ENCODE peak calls at places on chromosomes 7 and 10, in five cellular contexts. One of them, this sample, is unnamed.

GRCh38 chr10:31867646-31868045 is 61.0 kb downstream of the ARHGAP12 start:
- DNase-seq in T follicular helper cell: no peak
- DNase-seq in amniotic epithelial cell: peak
- DNase-seq in NCI-H748 treated with DMSO at 0.1 percent for 48 hours: no peak
- DNase-seq in nephron progenitor cell: no peak
- DNase-seq in this sample: no peak

GRCh38 chr10:94361161-94361794 is 1.5 kb downstream of the NOC3L start:
- DNase-seq in NCI-H748 treated with DMSO at 0.1 percent for 48 hours: no peak
- DNase-seq in nephron progenitor cell: no peak
- DNase-seq in T follicular helper cell: peak
- DNase-seq in amniotic epithelial cell: peak
- DNase-seq in this sample: no peak

GRCh38 chr7:132435016-132435990 is 141.0 kb downstream of the PLXNA4 start:
- DNase-seq in nephron progenitor cell: no peak
- DNase-seq in T follicular helper cell: no peak
- DNase-seq in amniotic epithelial cell: no peak
- DNase-seq in NCI-H748 treated with DMSO at 0.1 percent for 48 hours: no peak
- DNase-seq in this sample: no peak

GRCh38 chr10:26274391-26274790 is 57.8 kb downstream of the GAD2 start:
- DNase-seq in T follicular helper cell: no peak
- DNase-seq in amniotic epithelial cell: no peak
- DNase-seq in nephron progenitor cell: no peak
- DNase-seq in NCI-H748 treated with DMSO at 0.1 percent for 48 hours: no peak
- DNase-seq in this sample: no peak

GRCh38 chr10:52755297-52756062 is 17.1 kb downstream of the MBL2 start:
- DNase-seq in amniotic epithelial cell: peak
- DNase-seq in nephron progenitor cell: no peak
- DNase-seq in NCI-H748 treated with DMSO at 0.1 percent for 48 hours: no peak
- DNase-seq in T follicular helper cell: no peak
- DNase-seq in this sample: no peak

GRCh38 chr7:77349141-77349540 is 67.0 kb downstream of the GSAP start:
- DNase-seq in T follicular helper cell: no peak
- DNase-seq in NCI-H748 treated with DMSO at 0.1 percent for 48 hours: no peak
- DNase-seq in amniotic epithelial cell: no peak
- DNase-seq in nephron progenitor cell: no peak
- DNase-seq in this sample: no peak

GRCh38 chr7:47455872-47456185 is 126.1 kb downstream of the TNS3 start:
- DNase-seq in T follicular helper cell: no peak
- DNase-seq in NCI-H748 treated with DMSO at 0.1 percent for 48 hours: no peak
- DNase-seq in amniotic epithelial cell: no peak
- DNase-seq in nephron progenitor cell: no peak
- DNase-seq in this sample: no peak

GRCh38 chr10:126734957-126735356 is 64.5 kb upstream of the C10orf90 start:
- DNase-seq in nephron progenitor cell: no peak
- DNase-seq in amniotic epithelial cell: no peak
- DNase-seq in T follicular helper cell: no peak
- DNase-seq in NCI-H748 treated with DMSO at 0.1 percent for 48 hours: no peak
- DNase-seq in this sample: no peak

GRCh38 chr10:132438091-132439024 is 41.4 kb downstream of the PWWP2B start:
- DNase-seq in amniotic epithelial cell: no peak
- DNase-seq in NCI-H748 treated with DMSO at 0.1 percent for 48 hours: no peak
- DNase-seq in nephron progenitor cell: no peak
- DNase-seq in T follicular helper cell: no peak
- DNase-seq in this sample: no peak

GRCh38 chr7:46109447-46109846 is 188.4 kb upstream of the IGFBP3 start:
- DNase-seq in nephron progenitor cell: no peak
- DNase-seq in amniotic epithelial cell: peak
- DNase-seq in T follicular helper cell: no peak
- DNase-seq in NCI-H748 treated with DMSO at 0.1 percent for 48 hours: no peak
- DNase-seq in this sample: no peak

GRCh38 chr7:127704211-127704610 is 52.2 kb downstream of the SND1 start:
- DNase-seq in NCI-H748 treated with DMSO at 0.1 percent for 48 hours: no peak
- DNase-seq in nephron progenitor cell: no peak
- DNase-seq in T follicular helper cell: no peak
- DNase-seq in amniotic epithelial cell: no peak
- DNase-seq in this sample: no peak

GRCh38 chr10:70575874-70576802 is 26.4 kb downstream of the PRF1 start:
- DNase-seq in T follicular helper cell: no peak
- DNase-seq in nephron progenitor cell: no peak
- DNase-seq in amniotic epithelial cell: peak
- DNase-seq in NCI-H748 treated with DMSO at 0.1 percent for 48 hours: no peak
- DNase-seq in this sample: no peak

GRCh38 chr7:84236398-84236797 is 41.8 kb upstream of the SEMA3A start:
- DNase-seq in nephron progenitor cell: no peak
- DNase-seq in amniotic epithelial cell: peak
- DNase-seq in NCI-H748 treated with DMSO at 0.1 percent for 48 hours: no peak
- DNase-seq in T follicular helper cell: no peak
- DNase-seq in this sample: no peak

GRCh38 chr10:87816842-87817178 is 1.2 kb downstream of the ATAD1 start:
- DNase-seq in T follicular helper cell: no peak
- DNase-seq in nephron progenitor cell: no peak
- DNase-seq in amniotic epithelial cell: no peak
- DNase-seq in NCI-H748 treated with DMSO at 0.1 percent for 48 hours: no peak
- DNase-seq in this sample: no peak

GRCh38 chr10:97914837-97915211 is 65.2 kb downstream of the GOLGA7B start:
- DNase-seq in T follicular helper cell: peak
- DNase-seq in nephron progenitor cell: peak
- DNase-seq in amniotic epithelial cell: peak
- DNase-seq in NCI-H748 treated with DMSO at 0.1 percent for 48 hours: peak
- DNase-seq in this sample: peak

This sample was measured in activated T-helper 9 cell treated with anti-CD3 and anti-CD28 coated beads, Interleukin-2, amount 50 U/mL, for 16 hours.